ENCODE peak calls at places on chromosomes 3 and 15, in four cellular contexts. T is IMR-90, K is mesendoderm, S is H1. D is an unnamed sample.

GRCh38 chr15:91866971-91867372 is 13.5 kb downstream of the SLCO3A1 start:
- DNase-seq in T (no peak), K (no peak), S (no peak), D (no peak)

GRCh38 chr3:14803101-14803980 is 15.4 kb upstream of the FGD5 start:
- DNase-seq in T (no peak), K (no peak), S (no peak), D (no peak)

GRCh38 chr15:53978248-53978906 is at the start of gene UNC13C:
- DNase-seq in T (no peak), K (peak), S (peak), D (peak)

GRCh38 chr3:4409415-4409814 is 57.7 kb downstream of the SUMF1 start:
- DNase-seq in T (no peak), K (no peak), S (no peak), D (no peak)

GRCh38 chr3:115804200-115804599 is 180.9 kb downstream of the GAP43 start:
- DNase-seq in T (no peak), K (no peak), S (no peak), D (no peak)

GRCh38 chr15:31081568-31082250 is 19.8 kb downstream of the TRPM1 start:
- DNase-seq in T (no peak), K (no peak), S (no peak), D (no peak)

GRCh38 chr3:60444898-60445297 is 806.4 kb downstream of the FHIT start:
- DNase-seq in T (no peak), K (no peak), S (no peak), D (no peak)

GRCh38 chr3:40313975-40314860 is 4.7 kb downstream of the EIF1B start:
- DNase-seq in T (no peak), K (no peak), S (no peak), D (no peak)

GRCh38 chr15:48415036-48415886 is 84.0 kb downstream of the DUT start:
- DNase-seq in T (peak), K (no peak), S (no peak), D (no peak)

GRCh38 chr3:100402150-100402706 is 889 bp downstream of the LNP1 start:
- DNase-seq in T (peak), K (peak), S (no peak), D (no peak)

GRCh38 chr3:67515778-67516177 is 138.6 kb downstream of the SUCLG2 start:
- DNase-seq in T (no peak), K (peak), S (no peak), D (peak)

GRCh38 chr3:119630562-119631329 is 29.6 kb downstream of the POPDC2 start:
- DNase-seq in T (peak), K (peak), S (no peak), D (no peak)

GRCh38 chr3:116443096-116443793 is 2.0 kb downstream of the LSAMP start:
- DNase-seq in T (peak), K (no peak), S (no peak), D (no peak)

GRCh38 chr3:48561045-48561736 is 2.4 kb downstream of the UCN2 start:
- DNase-seq in T (peak), K (peak), S (peak), D (peak)

GRCh38 chr3:184911570-184911969 is 99.6 kb downstream of the VPS8 start:
- DNase-seq in T (no peak), K (no peak), S (no peak), D (peak)

GRCh38 chr3:186121968-186122367 is 13.1 kb upstream of the ETV5 start:
- DNase-seq in T (no peak), K (peak), S (no peak), D (peak)

GRCh38 chr3:178669046-178669445 is 132.8 kb downstream of the KCNMB2 start:
- DNase-seq in T (no peak), K (peak), S (no peak), D (no peak)

GRCh38 chr3:98655666-98656065 is 62.3 kb upstream of the CPOX start:
- DNase-seq in T (peak), K (no peak), S (no peak), D (no peak)

GRCh38 chr15:34223904-34224596 is 766 bp upstream of the EMC4 start:
- DNase-seq in T (peak), K (no peak), S (no peak), D (no peak)

GRCh38 chr3:37154668-37155319 is 19.6 kb downstream of the LRRFIP2 start:
- DNase-seq in T (no peak), K (no peak), S (no peak), D (no peak)

GRCh38 chr3:17478673-17479072 is 263.8 kb downstream of the TBC1D5 start:
- DNase-seq in T (peak), K (peak), S (no peak), D (no peak)

GRCh38 chr3:197926418-197926817 is 23.6 kb upstream of the RPL35A start:
- DNase-seq in T (no peak), K (peak), S (peak), D (peak)

GRCh38 chr15:96046620-96047240 is 283.8 kb upstream of the NR2F2 start:
- DNase-seq in T (no peak), K (peak), S (no peak), D (no peak)

GRCh38 chr3:37291275-37291700 is 116.9 kb upstream of the LRRFIP2 start:
- DNase-seq in T (peak), K (peak), S (no peak), D (no peak)

DNA sequence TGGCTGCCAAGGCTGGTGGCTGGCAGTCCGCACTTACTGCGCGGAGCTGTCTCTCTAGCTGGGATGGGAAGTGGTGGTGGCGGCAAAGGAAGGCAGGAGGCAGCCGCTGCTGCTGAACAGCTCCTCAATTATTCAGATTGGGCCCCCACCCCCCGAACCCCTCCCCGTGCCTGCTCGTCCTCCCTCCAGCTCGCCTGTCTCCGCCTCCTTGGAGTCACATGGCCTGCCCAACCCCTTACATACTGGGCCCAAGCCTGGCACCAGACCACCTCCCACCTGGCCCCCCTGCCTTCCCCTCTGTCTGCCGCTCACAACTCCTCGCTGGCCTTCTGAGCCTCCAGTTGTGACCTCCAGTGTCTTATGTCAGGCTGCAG is at the start of gene SLC7A14:
- DNase-seq in T (peak), K (peak), S (no peak), D (peak)
- H3K56ac ChIP-seq in T (no peak), K (peak), S (no peak), D (no peak)

GRCh38 chr3:52663098-52663497 is 22.6 kb downstream of the PBRM1 start:
- DNase-seq in T (no peak), K (no peak), S (no peak), D (no peak)
- H3K56ac ChIP-seq in T (no peak), K (no peak), S (no peak), D (no peak)

GRCh38 chr3:65493938-65494337 is 544.8 kb downstream of the MAGI1 start:
- DNase-seq in T (no peak), K (no peak), S (no peak), D (no peak)

GRCh38 chr3:65500398-65501306 is 538.1 kb downstream of the MAGI1 start:
- DNase-seq in T (no peak), K (peak), S (no peak), D (no peak)

GRCh38 chr3:65493371-65493882 is 545.3 kb downstream of the MAGI1 start:
- DNase-seq in T (no peak), K (no peak), S (no peak), D (no peak)

GRCh38 chr3:65492249-65492648 is 546.5 kb downstream of the MAGI1 start:
- DNase-seq in T (no peak), K (no peak), S (no peak), D (no peak)

DNA sequence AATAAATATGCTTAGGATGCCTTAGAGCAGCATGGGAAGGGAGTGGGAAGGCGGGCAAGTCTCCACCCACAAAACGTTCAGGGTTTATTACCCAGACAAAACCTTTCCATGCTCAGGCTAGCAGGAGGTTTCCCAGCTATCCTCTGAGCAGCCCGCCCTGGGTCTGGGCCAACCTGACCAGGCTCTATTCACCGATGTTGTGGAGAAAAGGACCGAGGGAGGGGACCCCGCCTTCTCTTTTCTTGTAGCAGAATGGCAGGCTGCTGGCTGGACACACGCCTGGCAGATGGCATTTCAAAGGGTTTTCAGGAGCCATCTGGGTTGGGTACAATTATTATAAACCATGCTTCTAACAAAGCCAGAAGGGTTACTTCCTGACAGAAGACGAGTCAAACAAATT is 540.9 kb downstream of the MAGI1 start:
- DNase-seq in T (no peak), K (no peak), S (no peak), D (no peak)
- H3K56ac ChIP-seq in T (no peak), K (no peak), S (no peak), D (no peak)

GRCh38 chr3:181698263-181698944 is 13.3 kb upstream of the SOX2 start:
- DNase-seq in T (no peak), K (no peak), S (no peak), D (peak)
- H3K56ac ChIP-seq in T (no peak), K (no peak), S (no peak), D (no peak)